ENCODE peak calls at places on chromosomes 13 and 19, in seven cellular contexts. One of them, this sample, is unnamed.

GRCh38 chr13:77919351-77920294 is 992 bp upstream of the EDNRB start:
- DNase-seq in IMR-90: peak; percentile 15
- DNase-seq in H9: peak; percentile 73
- DNase-seq in trophoblast cell: no peak
- DNase-seq in H1: peak; percentile 63
- DNase-seq in neuronal stem cell: peak; percentile 18
- DNase-seq in mesendoderm: peak; percentile 75
- DNase-seq in this sample: peak; percentile 61

GRCh38 chr19:2224754-2225349 is 11.3 kb downstream of the PLEKHJ1 start:
- DNase-seq in IMR-90: no peak
- DNase-seq in mesendoderm: no peak
- DNase-seq in H1: no peak
- DNase-seq in H9: no peak
- DNase-seq in trophoblast cell: no peak
- DNase-seq in neuronal stem cell: no peak
- DNase-seq in this sample: no peak

GRCh38 chr13:55341891-55342290 is 1798.8 kb upstream of the PRR20A start:
- DNase-seq in IMR-90: no peak
- DNase-seq in H1: no peak
- DNase-seq in trophoblast cell: no peak
- DNase-seq in neuronal stem cell: no peak
- DNase-seq in H9: no peak
- DNase-seq in mesendoderm: no peak
- DNase-seq in this sample: no peak

GRCh38 chr19:52516191-52516590 is 11.3 kb upstream of the ZNF808 start:
- DNase-seq in trophoblast cell: no peak
- DNase-seq in IMR-90: no peak
- DNase-seq in H1: no peak
- DNase-seq in mesendoderm: peak; percentile 28
- DNase-seq in H9: no peak
- DNase-seq in neuronal stem cell: no peak
- DNase-seq in this sample: no peak

GRCh38 chr13:106161186-106161585 is 374.3 kb downstream of the EFNB2 start:
- DNase-seq in neuronal stem cell: no peak
- DNase-seq in IMR-90: no peak
- DNase-seq in H9: no peak
- DNase-seq in trophoblast cell: no peak
- DNase-seq in mesendoderm: no peak
- DNase-seq in H1: no peak
- DNase-seq in this sample: no peak

GRCh38 chr19:10420444-10421239 is at the start of gene PDE4A:
- DNase-seq in H9: peak; percentile 57
- DNase-seq in mesendoderm: peak; percentile 40
- DNase-seq in trophoblast cell: no peak
- DNase-seq in H1: peak; percentile 80
- DNase-seq in IMR-90: no peak
- DNase-seq in neuronal stem cell: no peak
- DNase-seq in this sample: peak; percentile 46

GRCh38 chr19:28472843-28473242 is 740.1 kb downstream of the UQCRFS1 start:
- DNase-seq in neuronal stem cell: no peak
- DNase-seq in mesendoderm: no peak
- DNase-seq in H9: no peak
- DNase-seq in H1: no peak
- DNase-seq in trophoblast cell: peak; percentile 8
- DNase-seq in IMR-90: no peak
- DNase-seq in this sample: no peak

GRCh38 chr13:99062593-99062992 is 84.7 kb upstream of the DOCK9 start:
- DNase-seq in trophoblast cell: no peak
- DNase-seq in neuronal stem cell: no peak
- DNase-seq in H9: no peak
- DNase-seq in mesendoderm: no peak
- DNase-seq in H1: no peak
- DNase-seq in IMR-90: peak; percentile 30
- DNase-seq in this sample: no peak

GRCh38 chr13:93004919-93005318 is 221.7 kb upstream of the GPC6 start:
- DNase-seq in H9: peak; percentile 41
- DNase-seq in IMR-90: peak; percentile 13
- DNase-seq in mesendoderm: peak; percentile 70
- DNase-seq in H1: no peak
- DNase-seq in trophoblast cell: no peak
- DNase-seq in neuronal stem cell: no peak
- DNase-seq in this sample: no peak

GRCh38 chr19:4360641-4361151 is 17.3 kb downstream of the MPND start:
- DNase-seq in H1: no peak
- DNase-seq in mesendoderm: peak; percentile 42
- DNase-seq in neuronal stem cell: no peak
- DNase-seq in H9: peak; percentile 53
- DNase-seq in trophoblast cell: no peak
- DNase-seq in IMR-90: no peak
- DNase-seq in this sample: no peak

GRCh38 chr13:25180795-25181537 is 8.9 kb upstream of the AMER2 start:
- DNase-seq in IMR-90: no peak
- DNase-seq in H9: no peak
- DNase-seq in mesendoderm: no peak
- DNase-seq in trophoblast cell: no peak
- DNase-seq in neuronal stem cell: no peak
- DNase-seq in H1: peak; percentile 28
- DNase-seq in this sample: no peak

GRCh38 chr13:112171570-112171965 is 104.6 kb downstream of the SOX1 start:
- DNase-seq in IMR-90: no peak
- DNase-seq in H1: no peak
- DNase-seq in neuronal stem cell: no peak
- DNase-seq in trophoblast cell: no peak
- DNase-seq in mesendoderm: no peak
- DNase-seq in H9: no peak
- DNase-seq in this sample: no peak

GRCh38 chr19:38674388-38675133 is 27.1 kb downstream of the ACTN4 start:
- DNase-seq in mesendoderm: peak; percentile 82
- DNase-seq in trophoblast cell: peak; percentile 86
- DNase-seq in neuronal stem cell: no peak
- DNase-seq in H9: no peak
- DNase-seq in H1: no peak
- DNase-seq in IMR-90: peak; percentile 49
- DNase-seq in this sample: peak; percentile 68

GRCh38 chr19:34256835-34257558 is 2.6 kb downstream of the GARRE1 start:
- DNase-seq in mesendoderm: no peak
- DNase-seq in H9: no peak
- DNase-seq in trophoblast cell: peak; percentile 41
- DNase-seq in neuronal stem cell: no peak
- DNase-seq in H1: no peak
- DNase-seq in IMR-90: no peak
- DNase-seq in this sample: no peak

GRCh38 chr13:68748038-68748437 is 1359.6 kb upstream of the ATXN8OS start:
- DNase-seq in H1: no peak
- DNase-seq in H9: no peak
- DNase-seq in neuronal stem cell: no peak
- DNase-seq in trophoblast cell: no peak
- DNase-seq in IMR-90: no peak
- DNase-seq in mesendoderm: no peak
- DNase-seq in this sample: no peak

GRCh38 chr19:43936219-43936618 is 1.1 kb upstream of the ZNF45 start:
- DNase-seq in mesendoderm: peak; percentile 34
- DNase-seq in trophoblast cell: no peak
- DNase-seq in H9: no peak
- DNase-seq in IMR-90: no peak
- DNase-seq in H1: no peak
- DNase-seq in neuronal stem cell: no peak
- DNase-seq in this sample: no peak

GRCh38 chr13:32737111-32737571 is 150.9 kb downstream of the PDS5B start:
- DNase-seq in H1: no peak
- DNase-seq in trophoblast cell: no peak
- DNase-seq in IMR-90: no peak
- DNase-seq in mesendoderm: no peak
- DNase-seq in H9: no peak
- DNase-seq in neuronal stem cell: no peak
- DNase-seq in this sample: peak; percentile 48

GRCh38 chr19:3296446-3296845 is 69.9 kb upstream of the NFIC start:
- DNase-seq in trophoblast cell: no peak
- DNase-seq in mesendoderm: no peak
- DNase-seq in IMR-90: no peak
- DNase-seq in neuronal stem cell: no peak
- DNase-seq in H9: no peak
- DNase-seq in H1: no peak
- DNase-seq in this sample: no peak

GRCh38 chr19:3293560-3293959 is 69.1 kb downstream of the CELF5 start:
- DNase-seq in trophoblast cell: no peak
- DNase-seq in H1: no peak
- DNase-seq in neuronal stem cell: no peak
- DNase-seq in H9: no peak
- DNase-seq in IMR-90: no peak
- DNase-seq in mesendoderm: no peak
- DNase-seq in this sample: no peak

GRCh38 chr19:3294080-3294850 is 69.8 kb downstream of the CELF5 start:
- DNase-seq in mesendoderm: no peak
- DNase-seq in trophoblast cell: no peak
- DNase-seq in H9: no peak
- DNase-seq in IMR-90: no peak
- DNase-seq in H1: no peak
- DNase-seq in neuronal stem cell: no peak
- DNase-seq in this sample: no peak

GRCh38 chr19:3295581-3295980 is 70.8 kb upstream of the NFIC start:
- DNase-seq in mesendoderm: no peak
- DNase-seq in IMR-90: no peak
- DNase-seq in neuronal stem cell: no peak
- DNase-seq in H1: no peak
- DNase-seq in trophoblast cell: no peak
- DNase-seq in H9: no peak
- DNase-seq in this sample: no peak

GRCh38 chr19:3296034-3296433 is 70.3 kb upstream of the NFIC start:
- DNase-seq in IMR-90: no peak
- DNase-seq in H1: no peak
- DNase-seq in mesendoderm: no peak
- DNase-seq in trophoblast cell: no peak
- DNase-seq in H9: no peak
- DNase-seq in neuronal stem cell: no peak
- DNase-seq in this sample: no peak
- H2BK120ac ChIP-seq in IMR-90: no peak overlapping the region
- H2BK120ac ChIP-seq in H1: no peak overlapping the region
- H2BK120ac ChIP-seq in mesendoderm: no peak overlapping the region
- H2BK120ac ChIP-seq in trophoblast cell: no peak overlapping the region
- H2BK120ac ChIP-seq in H9: no peak overlapping the region
- H2BK120ac ChIP-seq in neuronal stem cell: no peak overlapping the region
- H2BK120ac ChIP-seq in this sample: no peak overlapping the region

DNA sequence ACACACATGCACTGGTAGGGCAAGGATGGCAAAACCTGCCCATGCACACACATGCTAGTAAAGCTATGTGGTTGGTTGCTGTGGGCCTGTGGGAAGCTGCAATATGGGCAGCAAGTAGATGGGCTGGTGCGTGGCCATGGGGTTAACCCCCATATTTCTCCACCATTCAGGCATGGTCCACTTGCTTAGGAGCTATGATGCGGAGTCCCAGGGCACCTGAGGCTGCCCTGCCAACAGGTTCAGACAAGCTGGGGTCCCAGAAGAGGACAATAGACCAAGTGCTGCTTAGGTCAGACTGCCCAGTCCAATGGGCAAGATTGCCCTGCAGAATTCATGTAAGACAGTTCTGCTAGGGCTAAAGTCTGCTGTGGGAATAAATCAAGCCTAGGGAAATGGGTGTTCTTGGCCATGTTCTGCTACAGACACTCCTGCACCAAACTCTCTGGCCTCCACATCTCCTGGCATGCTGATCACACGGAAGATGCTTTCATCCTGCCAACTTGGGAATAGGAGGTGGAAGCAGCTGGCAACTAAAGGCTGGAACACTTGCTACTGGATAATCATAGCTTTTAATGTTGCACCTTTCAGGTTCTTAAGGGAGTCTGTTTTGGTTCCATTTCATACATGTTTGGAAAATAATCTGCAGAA is 646.3 kb upstream of the SLITRK1 start:
- DNase-seq in IMR-90: no peak
- DNase-seq in H9: no peak
- DNase-seq in trophoblast cell: no peak
- DNase-seq in mesendoderm: no peak
- DNase-seq in H1: no peak
- DNase-seq in neuronal stem cell: no peak
- DNase-seq in this sample: no peak
- H2BK120ac ChIP-seq in IMR-90: no peak overlapping the region
- H2BK120ac ChIP-seq in H9: no peak overlapping the region
- H2BK120ac ChIP-seq in trophoblast cell: no peak overlapping the region
- H2BK120ac ChIP-seq in mesendoderm: no peak overlapping the region
- H2BK120ac ChIP-seq in H1: no peak overlapping the region
- H2BK120ac ChIP-seq in neuronal stem cell: no peak overlapping the region
- H2BK120ac ChIP-seq in this sample: no peak overlapping the region

GRCh38 chr19:41420101-41420880 is 6.9 kb downstream of the B3GNT8 start:
- DNase-seq in IMR-90: no peak
- DNase-seq in neuronal stem cell: no peak
- DNase-seq in mesendoderm: no peak
- DNase-seq in trophoblast cell: no peak
- DNase-seq in H1: no peak
- DNase-seq in H9: no peak
- DNase-seq in this sample: no peak

GRCh38 chr19:41421314-41421713 is 5.9 kb downstream of the B3GNT8 start:
- DNase-seq in H1: no peak
- DNase-seq in neuronal stem cell: no peak
- DNase-seq in H9: no peak
- DNase-seq in IMR-90: no peak
- DNase-seq in trophoblast cell: no peak
- DNase-seq in mesendoderm: no peak
- DNase-seq in this sample: no peak

GRCh38 chr19:41422456-41422855 is 4.7 kb downstream of the B3GNT8 start:
- DNase-seq in IMR-90: no peak
- DNase-seq in H9: no peak
- DNase-seq in H1: no peak
- DNase-seq in trophoblast cell: no peak
- DNase-seq in neuronal stem cell: no peak
- DNase-seq in mesendoderm: no peak
- DNase-seq in this sample: no peak

GRCh38 chr19:41422955-41423354 is 4.2 kb downstream of the B3GNT8 start:
- DNase-seq in IMR-90: no peak
- DNase-seq in H1: no peak
- DNase-seq in mesendoderm: no peak
- DNase-seq in H9: no peak
- DNase-seq in neuronal stem cell: no peak
- DNase-seq in trophoblast cell: no peak
- DNase-seq in this sample: no peak

GRCh38 chr19:41421973-41422372 is 5.2 kb downstream of the B3GNT8 start:
- DNase-seq in H9: no peak
- DNase-seq in H1: no peak
- DNase-seq in IMR-90: no peak
- DNase-seq in trophoblast cell: no peak
- DNase-seq in mesendoderm: no peak
- DNase-seq in neuronal stem cell: no peak
- DNase-seq in this sample: no peak
- H2BK120ac ChIP-seq in H9: no peak overlapping the region
- H2BK120ac ChIP-seq in H1: no peak overlapping the region
- H2BK120ac ChIP-seq in IMR-90: no peak overlapping the region
- H2BK120ac ChIP-seq in trophoblast cell: no peak overlapping the region
- H2BK120ac ChIP-seq in mesendoderm: no peak overlapping the region
- H2BK120ac ChIP-seq in neuronal stem cell: no peak overlapping the region
- H2BK120ac ChIP-seq in this sample: no peak overlapping the region

DNA sequence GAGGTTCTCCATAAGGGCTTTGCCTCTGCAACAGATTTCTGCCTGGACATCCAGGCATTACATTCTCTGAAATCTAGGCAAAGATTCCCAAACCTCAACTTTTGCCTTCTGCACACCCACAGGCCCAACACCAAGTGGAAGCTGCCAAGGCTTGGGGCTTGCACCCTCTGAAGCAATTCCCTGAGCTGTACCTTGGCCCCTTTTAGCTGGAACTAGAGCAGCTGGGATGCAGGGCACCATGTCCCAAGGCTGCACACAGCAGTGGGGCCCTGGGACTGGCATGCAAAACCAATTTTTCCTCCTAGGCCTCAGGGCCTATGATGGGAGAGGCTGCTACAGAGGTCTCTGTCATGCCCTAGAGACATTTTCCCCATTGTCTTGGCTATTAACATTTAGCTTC is 943.2 kb downstream of the PCDH17 start:
- DNase-seq in H1: no peak
- DNase-seq in trophoblast cell: no peak
- DNase-seq in H9: no peak
- DNase-seq in IMR-90: no peak
- DNase-seq in mesendoderm: no peak
- DNase-seq in neuronal stem cell: no peak
- DNase-seq in this sample: no peak
- H2BK120ac ChIP-seq in H1: no peak overlapping the region
- H2BK120ac ChIP-seq in trophoblast cell: no peak overlapping the region
- H2BK120ac ChIP-seq in H9: no peak overlapping the region
- H2BK120ac ChIP-seq in IMR-90: no peak overlapping the region
- H2BK120ac ChIP-seq in mesendoderm: no peak overlapping the region
- H2BK120ac ChIP-seq in neuronal stem cell: no peak overlapping the region
- H2BK120ac ChIP-seq in this sample: no peak overlapping the region

This sample was measured in mesenchymal stem cell.